ENCODE peak calls at places on chromosomes 16 and 17, in six cellular contexts. H is psoas muscle, Z is H9, M is small intestine, Y is tibial artery, K is gastrocnemius medialis. J is an unnamed sample.

GRCh38 chr16:67834242-67834614 is 7.9 kb upstream of the THAP11 start:
- DNase-seq in K (no peak), H (no peak), Z (no peak), M (no peak), Y (no peak), J (no peak)

GRCh38 chr17:65560628-65561371 is 648 bp downstream of the AXIN2 start:
- DNase-seq in M (peak; percentile 81), K (peak; percentile 90), Y (peak; percentile 87), Z (peak; percentile 95), H (peak; percentile 90), J (peak; percentile 58)

GRCh38 chr17:73399056-73399455 is 87.3 kb upstream of the CDC42EP4 start:
- DNase-seq in H (no peak), Y (no peak), K (no peak), M (no peak), Z (peak; percentile 18), J (no peak)

GRCh38 chr17:40827746-40828453 is 5.5 kb upstream of the KRT10 start:
- DNase-seq in H (no peak), M (no peak), K (no peak), Z (no peak), Y (peak; percentile 43), J (no peak)

GRCh38 chr17:34706029-34706428 is 126.6 kb downstream of the TMEM132E start:
- DNase-seq in Y (no peak), M (peak; percentile 5), K (no peak), Z (peak; percentile 43), H (no peak), J (no peak)

GRCh38 chr17:71792966-71793365 is 327.9 kb upstream of the SOX9 start:
- DNase-seq in Y (no peak), Z (no peak), H (no peak), M (no peak), K (no peak), J (no peak)

GRCh38 chr17:44065668-44066203 is 735 bp downstream of the LSM12 start:
- DNase-seq in H (no peak), M (no peak), Y (no peak), Z (no peak), K (no peak), J (no peak)

GRCh38 chr16:24221219-24221618 is 34.9 kb upstream of the CACNG3 start:
- DNase-seq in M (no peak), Y (no peak), K (no peak), H (no peak), Z (no peak), J (no peak)

GRCh38 chr17:65848751-65849150 is 287.3 kb upstream of the AXIN2 start:
- DNase-seq in K (no peak), M (no peak), Y (no peak), H (no peak), Z (no peak), J (no peak)

GRCh38 chr16:46629331-46629843 is 8.2 kb upstream of the SHCBP1 start:
- DNase-seq in H (peak; percentile 23), M (peak; percentile 9), Z (peak; percentile 63), Y (no peak), K (no peak), J (no peak)

GRCh38 chr16:7946142-7946541 is 613.5 kb downstream of the RBFOX1 start:
- DNase-seq in H (no peak), Y (no peak), Z (peak; percentile 27), M (no peak), K (no peak), J (no peak)

GRCh38 chr17:60671482-60671881 is 6.2 kb upstream of the BCAS3 start:
- DNase-seq in K (no peak), Z (no peak), Y (no peak), H (no peak), M (no peak), J (no peak)

GRCh38 chr17:2101448-2102257 is 46.8 kb downstream of the HIC1 start:
- DNase-seq in Y (no peak), K (no peak), M (peak; percentile 98), H (peak; percentile 51), Z (no peak), J (no peak)

GRCh38 chr17:49987681-49988441 is 7.2 kb downstream of the DLX3 start:
- DNase-seq in H (no peak), M (no peak), Z (peak; percentile 50), Y (no peak), K (no peak), J (no peak)

GRCh38 chr17:1089915-1090314 is 89.9 kb downstream of the ABR start:
- DNase-seq in M (no peak), H (no peak), K (no peak), Z (no peak), Y (peak; percentile 49), J (no peak)

GRCh38 chr17:64243340-64243739 is 19.7 kb downstream of the TEX2 start:
- DNase-seq in Z (no peak), Y (no peak), M (no peak), H (no peak), K (no peak), J (no peak)

GRCh38 chr17:80780381-80781187 is 211.1 kb upstream of the CHMP6 start:
- DNase-seq in M (no peak), K (no peak), H (no peak), Y (no peak), Z (no peak), J (no peak)
- H3K4me1 ChIP-seq in M (peaks cover 2% of the 10 kb centered on the region), K (peaks cover 60% of the 10 kb centered on the region), H (peaks cover 30% of the 10 kb centered on the region), Y (no peaks in the 10 kb centered on the region), Z (peaks cover 2% of the 10 kb centered on the region), J (peaks cover 62% of the 10 kb centered on the region)

DNA sequence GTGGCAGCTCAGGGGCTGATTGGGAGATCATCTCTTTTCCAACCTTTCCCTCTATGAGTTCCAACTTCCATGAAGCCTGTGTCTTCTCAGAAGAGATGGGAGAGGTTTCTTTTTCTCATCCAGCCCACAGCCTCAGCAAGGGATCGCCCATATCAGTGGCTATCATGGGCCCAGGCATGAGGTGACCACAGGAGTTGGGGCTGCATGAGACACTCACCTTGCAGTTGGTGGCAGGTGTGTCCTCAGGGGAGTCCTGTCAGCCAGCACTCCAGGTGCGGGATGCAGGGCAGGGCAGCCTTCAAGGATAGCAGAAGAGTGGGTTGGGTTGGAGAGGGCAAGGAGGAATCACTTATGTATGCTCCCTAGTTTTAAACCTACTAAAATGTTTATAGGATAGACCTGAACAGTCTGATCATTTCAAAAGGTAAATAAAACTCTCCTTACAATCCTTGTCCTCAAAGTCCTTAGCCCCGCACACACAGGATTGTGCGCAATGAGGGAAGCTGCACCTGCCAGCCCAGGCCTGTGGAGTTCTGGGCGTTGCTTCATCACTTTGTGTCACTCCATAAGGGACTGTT is 811.1 kb downstream of the KCNJ18 start:
- DNase-seq in M (no peak), K (no peak), Y (no peak), H (no peak), Z (no peak), J (no peak)
- H3K9me3 ChIP-seq in M (peaks cover 4% of the 10 kb centered on the region), K (no peaks in the 10 kb centered on the region), Y (no peaks in the 10 kb centered on the region), H (no peaks in the 10 kb centered on the region), Z (peaks cover 65% of the 10 kb centered on the region), J (no peaks in the 10 kb centered on the region)

GRCh38 chr17:75485688-75486087 is 29.3 kb downstream of the TMEM94 start:
- DNase-seq in Y (no peak), M (no peak), H (peak; percentile 10), K (no peak), Z (no peak), J (no peak)

GRCh38 chr17:75478508-75478907 is 22.1 kb downstream of the TMEM94 start:
- DNase-seq in Y (no peak), K (no peak), M (no peak), H (no peak), Z (peak; percentile 36), J (no peak)

GRCh38 chr17:75480281-75480680 is 23.8 kb downstream of the TMEM94 start:
- DNase-seq in H (no peak), Y (no peak), M (no peak), Z (no peak), K (peak; percentile 59), J (no peak)

GRCh38 chr17:75481194-75482059 is 25.0 kb downstream of the TMEM94 start:
- DNase-seq in Z (no peak), K (no peak), H (no peak), M (no peak), Y (no peak), J (no peak)

DNA sequence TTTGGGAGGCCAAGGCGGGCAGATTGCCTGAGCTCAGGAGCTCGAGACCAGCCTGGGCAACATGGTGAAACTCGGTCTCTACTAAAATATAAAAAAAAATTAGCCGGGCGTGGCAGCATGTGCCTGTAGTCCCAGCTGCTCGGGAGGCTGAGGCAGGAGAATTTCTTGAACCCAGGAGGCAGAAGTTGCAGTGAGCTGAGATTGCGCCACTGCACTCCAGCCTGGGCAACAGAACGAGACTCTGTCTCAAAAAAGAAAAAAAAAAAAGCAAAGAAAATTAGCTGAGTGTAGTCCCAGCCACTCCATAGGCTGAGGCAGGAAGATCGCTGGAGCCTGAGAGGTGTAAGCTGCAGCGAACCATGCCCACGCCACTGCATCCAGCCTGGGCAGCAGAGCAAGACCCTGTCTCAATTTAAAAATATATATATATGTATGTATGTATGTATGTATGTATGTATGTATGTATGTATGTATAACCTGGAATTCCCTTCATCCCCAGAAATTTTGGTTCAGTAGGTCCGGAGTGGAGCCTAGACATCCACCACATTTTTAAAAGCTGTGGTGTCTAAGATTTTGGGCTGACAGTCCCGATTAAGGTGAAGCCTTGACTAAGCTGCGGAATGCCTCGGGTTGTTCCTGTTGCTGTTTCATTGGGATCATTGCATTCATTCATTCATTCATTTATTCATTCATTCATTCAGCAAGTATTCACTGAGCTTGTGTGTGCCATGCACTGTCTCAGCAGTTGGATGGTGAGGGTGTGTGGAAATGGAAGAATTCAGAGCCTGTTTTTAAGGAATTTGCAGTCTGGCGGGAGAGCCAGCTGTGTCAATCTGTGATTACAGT is 25.9 kb downstream of the TMEM94 start:
- DNase-seq in M (no peak), Y (no peak), H (no peak), K (no peak), Z (no peak), J (no peak)
- H3K4me1 ChIP-seq in M (no peaks in the 10 kb centered on the region), Y (no peaks in the 10 kb centered on the region), H (peaks cover 93% of the 10 kb centered on the region), K (peaks cover 81% of the 10 kb centered on the region), Z (no peaks in the 10 kb centered on the region), J (peaks cover 11% of the 10 kb centered on the region)

GRCh38 chr16:88759976-88760350 is 25.1 kb downstream of the PIEZO1 start:
- DNase-seq in K (no peak), H (no peak), M (no peak), Z (no peak), Y (no peak), J (no peak)

GRCh38 chr16:88758944-88759244 is 26.1 kb downstream of the PIEZO1 start:
- DNase-seq in Y (no peak), K (no peak), H (no peak), Z (no peak), M (no peak), J (no peak)

GRCh38 chr16:88759245-88759975 is 25.6 kb downstream of the PIEZO1 start:
- DNase-seq in Y (no peak), Z (peak; percentile 78), M (peak; percentile 51), H (no peak), K (no peak), J (no peak)

GRCh38 chr16:88760424-88761142 is 24.4 kb downstream of the PIEZO1 start:
- DNase-seq in Z (no peak), K (no peak), H (no peak), M (no peak), Y (no peak), J (no peak)

GRCh38 chr16:88758227-88758943 is 26.6 kb downstream of the PIEZO1 start:
- DNase-seq in Z (no peak), Y (no peak), M (no peak), K (no peak), H (no peak), J (no peak)
- H3K9me3 ChIP-seq in Z (no peaks in the 10 kb centered on the region), Y (no peaks in the 10 kb centered on the region), M (no peaks in the 10 kb centered on the region), K (no peaks in the 10 kb centered on the region), H (no peaks in the 10 kb centered on the region), J (no peaks in the 10 kb centered on the region)

GRCh38 chr17:29623283-29623647 is 553 bp upstream of the CORO6 start:
- DNase-seq in H (no peak), Z (no peak), Y (no peak), K (no peak), M (no peak), J (no peak)
- H3K4me1 ChIP-seq in H (peaks cover 57% of the 10 kb centered on the region), Z (peaks cover 5% of the 10 kb centered on the region), Y (no peaks in the 10 kb centered on the region), K (peaks cover 62% of the 10 kb centered on the region), M (no peaks in the 10 kb centered on the region), J (peaks cover 3% of the 10 kb centered on the region)